ENCODE peak calls at places on chromosomes 11 and 22, in five cellular contexts. L is right lobe of liver; Q is CD4-positive, CD25-positive, alpha-beta regulatory T cell; C is transverse colon; Z is Peyer's patch. B is an unnamed sample. For H3K4me1, the result is how much of the 10 kb centered on the place peaks cover.

GRCh38 chr11:129427376-129427775 is 51.7 kb downstream of the BARX2 start:
- DNase-seq in L (no peak), Q (no peak), C (no peak), Z (peak), B (no peak)

GRCh38 chr11:65426839-65427690 is 4.5 kb downstream of the NEAT1 start:
- DNase-seq in L (peak), Q (no peak), C (peak), Z (peak), B (peak)

GRCh38 chr11:75527938-75528845 is 2.5 kb upstream of the GDPD5 start:
- DNase-seq in L (no peak), Q (no peak), C (no peak), Z (no peak), B (no peak)

GRCh38 chr22:41746563-41747400 is 47.5 kb downstream of the MEI1 start:
- DNase-seq in L (peak), Q (peak), C (peak), Z (peak), B (peak)

GRCh38 chr11:102269927-102270326 is 47.4 kb upstream of the BIRC3 start:
- DNase-seq in L (no peak), Q (no peak), C (no peak), Z (no peak), B (no peak)

GRCh38 chr11:35324981-35325380 is 94.4 kb downstream of the SLC1A2 start:
- DNase-seq in L (no peak), Q (no peak), C (no peak), Z (no peak), B (no peak)

GRCh38 chr11:68806931-68807844 is 34.5 kb downstream of the CPT1A start:
- DNase-seq in L (no peak), Q (no peak), C (no peak), Z (no peak), B (no peak)

GRCh38 chr11:29129850-29130249 is 887.0 kb downstream of the KCNA4 start:
- DNase-seq in L (no peak), Q (no peak), C (no peak), Z (no peak), B (no peak)

GRCh38 chr11:73141031-73141308 is 1.1 kb downstream of the FCHSD2 start:
- DNase-seq in L (peak), Q (no peak), C (no peak), Z (peak), B (peak)

GRCh38 chr22:28711820-28712777 is 29.5 kb downstream of the CHEK2 start:
- DNase-seq in L (no peak), Q (no peak), C (no peak), Z (no peak), B (no peak)

GRCh38 chr11:69921429-69922014 is 102.3 kb upstream of the FGF3 start:
- DNase-seq in L (no peak), Q (no peak), C (no peak), Z (peak), B (no peak)

GRCh38 chr22:50627452-50627913 is 469 bp downstream of the ARSA start:
- DNase-seq in L (peak), Q (no peak), C (peak), Z (no peak), B (no peak)

GRCh38 chr11:13354335-13354734 is 76.7 kb downstream of the BMAL1 start:
- DNase-seq in L (no peak), Q (no peak), C (no peak), Z (no peak), B (no peak)

GRCh38 chr11:102171101-102171500 is 60.9 kb downstream of the YAP1 start:
- DNase-seq in L (no peak), Q (no peak), C (no peak), Z (no peak), B (no peak)

GRCh38 chr11:60870276-60870675 is 2.9 kb downstream of the ZP1 start:
- DNase-seq in L (no peak), Q (no peak), C (no peak), Z (peak), B (no peak)

GRCh38 chr22:44988671-44989070 is 21.1 kb downstream of the PHF21B start:
- DNase-seq in L (no peak), Q (no peak), C (no peak), Z (no peak), B (no peak)

GRCh38 chr11:123103326-123103980 is 41.5 kb upstream of the HSPA8 start:
- DNase-seq in L (no peak), Q (peak), C (peak), Z (peak), B (peak)

GRCh38 chr11:120590472-120590871 is 78.9 kb downstream of the GRIK4 start:
- DNase-seq in L (no peak), Q (no peak), C (no peak), Z (no peak), B (no peak)

GRCh38 chr22:50399751-50400331 is 56.7 kb downstream of the PPP6R2 start:
- DNase-seq in L (no peak), Q (no peak), C (peak), Z (peak), B (no peak)

DNA sequence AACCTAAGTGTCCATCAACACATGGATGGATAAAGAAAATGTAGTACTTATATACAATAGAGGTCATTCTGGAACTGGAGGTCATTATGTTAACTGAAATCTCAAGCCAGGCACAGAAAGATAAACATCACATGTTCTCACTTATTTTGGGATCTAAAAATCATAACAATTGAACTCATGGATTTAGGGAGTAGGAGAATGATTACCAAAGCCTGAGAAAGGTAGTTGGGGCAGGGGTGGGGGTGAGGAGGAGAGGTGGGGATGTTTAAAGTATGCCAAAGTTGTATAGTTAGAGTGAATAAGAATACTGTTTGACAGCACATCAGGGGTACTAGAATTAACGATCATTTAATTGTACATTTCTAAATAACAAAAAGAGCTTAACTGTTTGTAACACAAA is 1112.7 kb downstream of the DLG2 start:
- DNase-seq in L (no peak), Q (no peak), C (no peak), Z (no peak), B (no peak)
- H3K27ac ChIP-seq in L (no peak), Q (no peak), C (no peak), Z (no peak), B (no peak)

GRCh38 chr11:27898166-27898565 is 197.9 kb upstream of the BDNF start:
- DNase-seq in L (no peak), Q (no peak), C (no peak), Z (no peak), B (no peak)
- H3K4me3 ChIP-seq in L (no peak), Q (no peak), C (no peak), Z (no peak), B (no peak)

DNA sequence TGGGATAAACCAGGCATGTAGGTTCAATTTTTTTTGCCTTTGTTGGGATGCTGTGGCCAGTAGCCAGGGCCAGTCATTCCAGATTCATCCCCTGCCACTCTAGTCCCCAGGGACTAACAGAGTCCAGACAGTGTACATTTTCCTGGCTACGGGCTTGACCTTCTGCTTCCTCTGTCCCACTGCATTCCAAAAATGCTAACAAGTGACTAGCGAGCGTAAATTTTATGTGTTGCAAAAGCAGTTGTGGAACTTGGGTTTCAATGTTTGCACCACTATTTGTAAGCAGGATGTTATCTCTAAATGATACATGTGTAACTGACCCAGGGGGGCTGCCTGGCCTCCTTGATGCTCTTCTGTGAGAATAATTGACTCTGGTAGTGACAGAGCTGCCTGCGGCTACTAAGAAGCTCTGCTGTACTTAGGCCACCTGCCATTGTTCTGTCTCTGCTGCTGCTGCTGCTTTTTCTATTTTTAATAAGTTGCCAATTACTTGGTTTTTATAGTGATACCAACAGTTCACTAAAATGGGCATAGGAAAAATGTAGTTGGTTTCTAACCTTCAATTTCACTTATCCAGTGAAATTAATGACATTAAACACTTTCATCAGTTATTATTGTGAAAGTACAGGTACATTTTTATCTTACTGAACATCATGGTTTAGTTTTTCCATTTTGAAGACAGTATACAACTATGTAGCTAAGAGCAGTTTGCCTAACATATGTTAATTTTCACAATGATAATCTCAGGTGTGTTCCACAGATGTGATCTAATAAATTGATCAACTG is 26.8 kb downstream of the TNRC6B start:
- DNase-seq in L (no peak), Q (no peak), C (no peak), Z (no peak), B (peak)
- H3K4me1 ChIP-seq in L (under half), Q (under half), C (under half), Z (under half), B (half or more)

GRCh38 chr22:36461665-36462474 is 19.6 kb downstream of the TXN2 start:
- DNase-seq in L (peak), Q (no peak), C (no peak), Z (no peak), B (peak)

GRCh38 chr22:36460202-36460601 is 21.2 kb downstream of the TXN2 start:
- DNase-seq in L (no peak), Q (no peak), C (no peak), Z (no peak), B (no peak)

GRCh38 chr22:36463783-36464184 is 17.7 kb downstream of the TXN2 start:
- DNase-seq in L (peak), Q (no peak), C (no peak), Z (no peak), B (peak)

GRCh38 chr22:36464715-36465231 is 16.7 kb downstream of the TXN2 start:
- DNase-seq in L (no peak), Q (no peak), C (no peak), Z (no peak), B (no peak)

GRCh38 chr22:36462475-36462790 is 19.0 kb downstream of the TXN2 start:
- DNase-seq in L (no peak), Q (no peak), C (no peak), Z (no peak), B (no peak)
- H3K27ac ChIP-seq in L (no peak), Q (no peak), C (peak), Z (no peak), B (peak)